ENCODE peak calls at places on chromosomes 13 and 19, in eight cellular contexts. T is A549, Q is uterus, U is K562, I is gastrocnemius medialis, X is adrenal gland, C is transverse colon, V is endothelial cell of umbilical vein. L is an unnamed sample.

GRCh38 chr19:44673510-44673909 is 2.2 kb downstream of the CEACAM19 start:
- DNase-seq in U (no peak), X (no peak), C (no peak), T (no peak), Q (no peak), V (no peak), I (no peak), L (no peak)

GRCh38 chr19:43525836-43526771 is 897 bp downstream of the ETHE1 start:
- DNase-seq in U (peak), X (peak), T (no peak), V (peak), Q (peak), I (no peak), C (peak), L (no peak)

GRCh38 chr13:30585748-30586262 is 31.9 kb upstream of the USPL1 start:
- DNase-seq in T (no peak), C (no peak), X (no peak), V (no peak), U (no peak), I (no peak), Q (no peak), L (peak)

GRCh38 chr13:112874751-112875300 is 94.2 kb upstream of the MCF2L start:
- DNase-seq in I (no peak), C (no peak), T (no peak), X (no peak), V (no peak), Q (no peak), U (no peak), L (no peak)

GRCh38 chr19:3192228-3192635 is 6.5 kb downstream of the NCLN start:
- DNase-seq in U (no peak), Q (no peak), V (no peak), X (no peak), I (no peak), T (no peak), C (no peak), L (no peak)

GRCh38 chr13:41054212-41054877 is 7.0 kb upstream of the WBP4 start:
- DNase-seq in X (no peak), T (peak), U (no peak), I (no peak), V (peak), C (peak), Q (no peak), L (peak)

GRCh38 chr13:80340643-80341097 is 256 bp downstream of the SPRY2 start:
- DNase-seq in T (peak), Q (no peak), I (no peak), C (no peak), V (peak), X (no peak), U (no peak), L (no peak)

GRCh38 chr19:33424181-33424580 is 50.7 kb downstream of the CEBPG start:
- DNase-seq in Q (no peak), X (no peak), T (no peak), C (no peak), V (no peak), U (no peak), I (no peak), L (no peak)

GRCh38 chr13:77338961-77339401 is 12.1 kb upstream of the MYCBP2 start:
- DNase-seq in C (no peak), I (no peak), T (no peak), Q (no peak), V (no peak), U (no peak), X (no peak), L (no peak)

GRCh38 chr13:69706807-69707206 is 400.8 kb upstream of the ATXN8OS start:
- DNase-seq in I (no peak), C (no peak), U (no peak), T (no peak), X (no peak), V (no peak), Q (no peak), L (no peak)

GRCh38 chr13:80630685-80631121 is 289.8 kb upstream of the SPRY2 start:
- DNase-seq in I (peak), C (no peak), U (no peak), V (peak), T (no peak), X (peak), Q (no peak), L (no peak)

GRCh38 chr13:94143624-94144350 is 335.7 kb downstream of the DCT start:
- DNase-seq in U (no peak), T (no peak), V (no peak), X (no peak), C (no peak), I (no peak), Q (no peak), L (no peak)

GRCh38 chr13:109211616-109212015 is 574.8 kb downstream of the IRS2 start:
- DNase-seq in I (no peak), C (no peak), Q (no peak), T (peak), U (no peak), X (no peak), V (no peak), L (no peak)

GRCh38 chr19:33208904-33209843 is 15.0 kb downstream of the LRP3 start:
- DNase-seq in U (no peak), Q (no peak), T (no peak), C (no peak), I (no peak), V (no peak), X (no peak), L (no peak)

GRCh38 chr13:84542348-84542747 is 660.1 kb upstream of the SLITRK1 start:
- DNase-seq in I (no peak), T (no peak), C (no peak), Q (no peak), X (no peak), U (no peak), V (no peak), L (no peak)

GRCh38 chr13:39876258-39876657 is 220.8 kb downstream of the COG6 start:
- DNase-seq in C (no peak), I (no peak), X (no peak), V (peak), U (no peak), Q (no peak), T (peak), L (no peak)

GRCh38 chr13:92677571-92677970 is 549.0 kb upstream of the GPC6 start:
- DNase-seq in U (no peak), I (no peak), Q (no peak), T (no peak), V (no peak), C (no peak), X (no peak), L (no peak)

GRCh38 chr19:29495091-29495490 is 30.7 kb upstream of the VSTM2B start:
- DNase-seq in U (no peak), X (no peak), V (no peak), C (no peak), I (no peak), Q (no peak), T (no peak), L (no peak)

GRCh38 chr13:50224534-50224933 is 209.3 kb downstream of the KCNRG start:
- DNase-seq in I (no peak), U (no peak), X (no peak), V (no peak), T (no peak), Q (no peak), C (no peak), L (no peak)

GRCh38 chr13:46025157-46025556 is 27.4 kb downstream of the ZC3H13 start:
- DNase-seq in T (no peak), I (no peak), C (no peak), U (no peak), X (no peak), Q (no peak), V (no peak), L (no peak)

GRCh38 chr13:27131906-27132305 is 39.7 kb downstream of the USP12 start:
- DNase-seq in T (no peak), V (peak), U (no peak), X (no peak), I (no peak), Q (no peak), C (no peak), L (no peak)

GRCh38 chr19:33235269-33235995 is 9.8 kb upstream of the SLC7A10 start:
- DNase-seq in C (peak), I (peak), Q (peak), U (peak), X (peak), T (peak), V (peak), L (peak)

GRCh38 chr19:7349961-7350711 is 1.4 kb downstream of the ARHGEF18 start:
- DNase-seq in Q (no peak), T (no peak), C (peak), X (no peak), U (no peak), I (no peak), V (no peak), L (no peak)

DNA sequence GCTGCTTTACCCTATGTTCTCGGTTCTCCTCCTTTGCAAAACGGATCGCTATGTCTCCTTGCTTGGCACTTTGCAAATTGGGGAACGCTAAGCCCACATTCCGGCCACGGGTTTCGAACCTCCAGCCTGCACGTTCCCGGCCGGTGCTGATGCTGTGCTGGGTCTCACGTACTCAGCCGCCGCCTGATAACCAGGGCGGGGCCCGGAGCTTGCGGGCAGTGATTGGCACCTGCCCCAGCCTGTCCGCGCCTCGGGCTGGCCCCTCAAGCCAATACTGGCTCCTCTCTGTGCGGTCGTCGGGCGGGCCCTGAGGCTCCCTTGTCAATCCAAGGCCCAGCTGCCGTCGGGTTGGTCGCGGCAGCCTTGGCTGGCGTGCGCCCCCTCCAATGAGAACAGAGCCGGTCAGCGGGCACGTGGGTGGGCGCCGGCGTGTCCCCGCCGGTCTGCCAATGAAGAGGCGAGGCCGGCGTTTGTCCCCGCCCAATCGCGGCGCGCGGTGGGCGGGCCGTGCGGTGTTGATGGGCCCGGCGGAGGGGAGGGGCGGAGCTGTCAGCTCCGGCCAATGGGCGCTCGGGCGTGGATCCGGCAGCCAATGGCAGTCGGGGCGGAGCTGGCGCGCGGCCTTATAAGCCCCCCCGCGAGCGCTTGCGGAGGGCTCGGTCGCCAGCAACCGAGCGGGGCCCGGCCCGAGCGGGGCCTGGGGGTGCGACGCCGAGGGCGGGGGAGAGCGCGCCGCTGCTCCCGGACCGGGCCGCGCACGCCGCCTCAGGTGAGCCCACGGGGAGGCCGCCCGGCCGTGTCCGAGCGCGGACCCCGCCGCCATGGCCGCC is at the start of gene KDM4B:
- DNase-seq in X (peak), C (peak), Q (peak), V (peak), I (peak), T (peak), U (peak), L (peak)
- TF ChIP-seq POLR2A in X (peak), C (peak), Q (peak), V (peak), I (peak), T (peak), U (peak), L (peak)

GRCh38 chr19:49687150-49687549 is 2.2 kb upstream of the ADM5 start:
- DNase-seq in I (no peak), X (no peak), T (no peak), U (no peak), C (no peak), Q (no peak), V (no peak), L (no peak)

GRCh38 chr19:49688531-49689132 is 762 bp upstream of the ADM5 start:
- DNase-seq in I (no peak), X (no peak), U (no peak), Q (no peak), V (peak), T (no peak), C (no peak), L (no peak)

GRCh38 chr19:49686503-49687088 is 2.8 kb upstream of the ADM5 start:
- DNase-seq in U (no peak), I (no peak), V (no peak), Q (no peak), X (no peak), C (no peak), T (no peak), L (no peak)

GRCh38 chr19:49689133-49690072 is at the start of gene ADM5:
- DNase-seq in Q (no peak), T (no peak), U (no peak), V (peak), C (peak), I (peak), X (peak), L (no peak)

GRCh38 chr19:49687566-49688316 is 1.7 kb upstream of the ADM5 start:
- DNase-seq in T (no peak), U (no peak), C (no peak), V (peak), I (no peak), Q (no peak), X (no peak), L (no peak)
- TF ChIP-seq POLR2A in T (no peak), U (peak), C (no peak), V (peak), I (no peak), Q (no peak), X (no peak), L (no peak)

GRCh38 chr13:48402325-48402962 is 10.5 kb downstream of the LPAR6 start:
- DNase-seq in C (no peak), Q (no peak), U (no peak), X (no peak), T (no peak), V (no peak), I (no peak), L (no peak)

GRCh38 chr13:48404952-48405351 is 8.0 kb downstream of the LPAR6 start:
- DNase-seq in T (no peak), C (no peak), I (no peak), U (no peak), X (no peak), V (no peak), Q (no peak), L (no peak)

GRCh38 chr13:48403151-48403631 is 9.7 kb downstream of the LPAR6 start:
- DNase-seq in X (no peak), T (no peak), V (no peak), C (no peak), Q (no peak), I (no peak), U (no peak), L (no peak)

GRCh38 chr13:48405865-48406264 is 7.0 kb downstream of the LPAR6 start:
- DNase-seq in I (no peak), V (no peak), T (no peak), C (no peak), Q (no peak), X (no peak), U (no peak), L (no peak)

DNA sequence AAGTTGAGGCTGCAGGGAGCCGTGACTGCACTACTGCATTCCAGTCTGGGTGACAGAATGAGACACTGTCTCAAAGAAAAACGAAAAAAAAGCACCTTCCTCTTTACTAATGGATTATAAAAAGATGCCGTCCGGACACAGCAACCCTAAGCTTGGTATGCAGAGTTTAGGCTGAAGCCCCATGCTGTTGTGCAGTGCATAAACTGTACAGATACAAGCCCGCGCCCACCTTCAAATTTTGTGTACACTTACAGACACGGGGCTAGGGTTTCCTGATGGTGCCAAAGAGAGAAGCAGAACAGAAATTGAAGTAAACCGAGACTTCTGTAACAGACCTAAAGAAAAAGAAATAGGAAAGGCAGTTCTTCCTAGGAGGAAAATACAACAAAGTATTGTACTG is 9.0 kb downstream of the LPAR6 start:
- DNase-seq in C (no peak), Q (no peak), T (no peak), X (no peak), V (no peak), I (no peak), U (no peak), L (no peak)
- TF ChIP-seq POLR2A in C (no peak), Q (no peak), T (no peak), X (no peak), V (no peak), I (no peak), U (no peak), L (no peak)

GRCh38 chr19:53432088-53432661 is 391 bp downstream of the ZNF761 start:
- DNase-seq in C (peak), I (peak), X (no peak), U (peak), T (peak), Q (peak), V (peak), L (peak)

GRCh38 chr19:53431399-53432087 is at the start of gene ZNF761:
- DNase-seq in T (peak), X (peak), V (peak), U (peak), Q (peak), I (peak), C (peak), L (peak)
- TF ChIP-seq POLR2A in T (peak), X (peak), V (peak), U (peak), Q (peak), I (peak), C (peak), L (peak)

GRCh38 chr19:19465436-19466070 is 49.8 kb downstream of the TSSK6 start:
- DNase-seq in X (no peak), Q (no peak), T (no peak), C (no peak), U (no peak), I (no peak), V (no peak), L (no peak)

GRCh38 chr19:19464339-19465098 is 50.8 kb downstream of the TSSK6 start:
- DNase-seq in X (no peak), V (peak), I (no peak), Q (no peak), U (no peak), T (no peak), C (no peak), L (no peak)

GRCh38 chr19:19461306-19461670 is 54.1 kb downstream of the TSSK6 start:
- DNase-seq in V (no peak), Q (no peak), C (no peak), I (no peak), T (no peak), U (no peak), X (no peak), L (no peak)

GRCh38 chr19:19461671-19462622 is 53.4 kb downstream of the TSSK6 start:
- DNase-seq in U (peak), T (no peak), Q (peak), I (peak), X (peak), C (peak), V (peak), L (peak)

GRCh38 chr19:19463348-19464117 is 51.8 kb downstream of the TSSK6 start:
- DNase-seq in I (peak), V (peak), U (no peak), Q (peak), C (no peak), T (no peak), X (no peak), L (no peak)
- TF ChIP-seq POLR2A in I (no peak), V (no peak), U (no peak), Q (no peak), C (no peak), T (no peak), X (no peak), L (no peak)

GRCh38 chr13:20927858-20928257 is 25.3 kb upstream of the XPO4 start:
- DNase-seq in X (no peak), Q (no peak), I (no peak), U (no peak), V (no peak), T (no peak), C (no peak), L (no peak)
- TF ChIP-seq POLR2A in X (no peak), Q (no peak), I (no peak), U (no peak), V (no peak), T (no peak), C (no peak), L (no peak)

GRCh38 chr19:35757749-35758608 is at the start of gene PROSER3:
- DNase-seq in C (peak), V (peak), U (peak), T (peak), X (peak), I (peak), Q (peak), L (peak)
- TF ChIP-seq POLR2A in C (peak), V (peak), U (peak), T (peak), X (peak), I (peak), Q (peak), L (peak)

DNA sequence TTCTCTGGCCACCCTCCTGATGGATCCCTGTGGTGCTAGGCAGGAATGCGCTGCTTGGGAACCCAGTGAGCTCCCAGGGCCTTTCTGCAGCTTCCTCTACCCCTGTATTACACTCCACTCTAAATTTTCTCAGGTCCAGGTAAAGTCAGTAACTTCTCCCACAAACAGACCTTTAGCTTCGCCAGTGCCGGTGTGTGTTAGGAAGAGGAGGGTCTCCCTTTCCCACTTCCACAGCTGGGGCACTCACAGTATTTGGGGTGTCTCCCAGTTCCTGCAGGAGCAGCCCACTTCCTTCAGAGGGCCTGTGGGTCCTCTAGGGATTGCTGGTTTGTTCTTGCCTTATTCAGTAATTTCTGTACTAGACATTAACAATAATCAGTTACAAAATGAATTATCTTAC is 193.5 kb upstream of the PCDH17 start:
- DNase-seq in V (no peak), T (no peak), C (no peak), I (no peak), U (no peak), Q (no peak), X (no peak), L (no peak)
- TF ChIP-seq POLR2A in V (no peak), T (no peak), C (no peak), I (no peak), U (no peak), Q (no peak), X (no peak), L (no peak)

GRCh38 chr19:47275866-47276461 is 1.3 kb downstream of the INAFM1 start:
- DNase-seq in U (no peak), Q (peak), T (no peak), I (peak), C (no peak), X (peak), V (no peak), L (no peak)
- TF ChIP-seq POLR2A in U (peak), Q (no peak), T (no peak), I (no peak), C (no peak), X (peak), V (no peak), L (no peak)

L was measured in erythroblast.